ENCODE peak calls at places on chromosome X, in four cellular contexts. Y is IMR-90, P is GM12878, O is K562. D is an unnamed sample.

GRCh38 chrX:153816821-153817220 is 13.5 kb downstream of the PDZD4 start:
- DNase-seq in Y (no peak), P (no peak), O (peak; percentile 47), D (no peak)

GRCh38 chrX:150680974-150681373 is 12.2 kb upstream of the MTMR1 start:
- DNase-seq in Y (peak; percentile 34), P (no peak), O (no peak), D (peak; percentile 28)

GRCh38 chrX:18674417-18674787 is 2.5 kb upstream of the RS1 start:
- DNase-seq in Y (no peak), P (no peak), O (peak; percentile 15), D (peak; percentile 4)

GRCh38 chrX:39650883-39651282 is 446.9 kb downstream of the BCOR start:
- DNase-seq in Y (no peak), P (no peak), O (no peak), D (no peak)

GRCh38 chrX:41258281-41258680 is 75.7 kb upstream of the DDX3X start:
- DNase-seq in Y (no peak), P (no peak), O (no peak), D (no peak)

GRCh38 chrX:18360867-18361266 is 6.4 kb upstream of the SCML2 start:
- DNase-seq in Y (peak; percentile 12), P (no peak), O (no peak), D (no peak)

GRCh38 chrX:8689473-8689872 is 42.5 kb downstream of the ANOS1 start:
- DNase-seq in Y (no peak), P (no peak), O (no peak), D (no peak)

GRCh38 chrX:68440940-68441339 is 7.6 kb upstream of the OPHN1 start:
- DNase-seq in Y (peak; percentile 68), P (no peak), O (no peak), D (peak; percentile 85)

GRCh38 chrX:148380614-148381561 is 119.5 kb upstream of the AFF2 start:
- DNase-seq in Y (no peak), P (peak; percentile 55), O (no peak), D (no peak)

DNA sequence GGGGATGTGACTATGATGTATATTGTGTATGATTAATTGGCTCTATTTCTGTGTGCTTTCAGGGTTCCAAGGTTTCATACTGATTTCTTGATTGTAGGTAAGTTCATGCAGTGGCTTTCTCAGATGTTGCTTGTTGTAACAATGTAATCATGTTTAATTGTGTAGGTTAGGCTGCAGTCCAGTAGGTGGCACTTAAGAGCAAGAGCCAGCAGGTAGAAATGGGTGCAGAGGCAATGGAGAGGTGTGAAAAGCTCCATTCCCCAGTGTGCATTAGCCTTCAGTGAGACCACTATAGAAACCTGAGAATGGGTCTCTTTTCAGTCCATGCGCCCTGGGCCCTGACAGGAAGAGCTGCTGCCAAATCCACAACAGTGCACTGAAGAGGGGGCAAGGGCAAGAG is 28.2 kb downstream of the DCAF12L2 start:
- DNase-seq in Y (no peak), P (no peak), O (no peak), D (no peak)
- TF ChIP-seq CTCF in Y (no peak), P (peak; percentile 50), O (peak; percentile 6), D (no peak)

GRCh38 chrX:111372065-111372464 is 39.9 kb downstream of the DCX start:
- DNase-seq in Y (no peak), P (no peak), O (no peak), D (no peak)

GRCh38 chrX:111376486-111376885 is 35.5 kb downstream of the DCX start:
- DNase-seq in Y (no peak), P (no peak), O (no peak), D (no peak)

GRCh38 chrX:111376897-111377601 is 34.9 kb downstream of the DCX start:
- DNase-seq in Y (no peak), P (no peak), O (no peak), D (no peak)

GRCh38 chrX:111375747-111376146 is 36.2 kb downstream of the DCX start:
- DNase-seq in Y (no peak), P (no peak), O (no peak), D (no peak)
- TF ChIP-seq FOS in Y (no peak), P (no peak), O (no peak), D (no peak)

GRCh38 chrX:19842542-19842941 is 44.9 kb downstream of the SH3KBP1 start:
- DNase-seq in Y (no peak), P (no peak), O (no peak), D (no peak)

GRCh38 chrX:19836337-19836736 is 51.1 kb downstream of the SH3KBP1 start:
- DNase-seq in Y (no peak), P (no peak), O (no peak), D (no peak)

GRCh38 chrX:19839770-19840254 is 47.6 kb downstream of the SH3KBP1 start:
- DNase-seq in Y (no peak), P (peak; percentile 64), O (no peak), D (no peak)

GRCh38 chrX:19840899-19841648 is 46.3 kb downstream of the SH3KBP1 start:
- DNase-seq in Y (no peak), P (peak; percentile 64), O (peak; percentile 7), D (no peak)
- TF ChIP-seq POLR2A in Y (no peak), P (peak; percentile 66), O (no peak), D (no peak)

GRCh38 chrX:139429913-139430312 is 100.6 kb upstream of the F9 start:
- DNase-seq in Y (no peak), P (no peak), O (no peak), D (no peak)
- TF ChIP-seq CTCF in Y (no peak), P (no peak), O (peak; percentile 29), D (no peak)

GRCh38 chrX:9957743-9958142 is 9.4 kb upstream of the CLDN34 start:
- DNase-seq in Y (no peak), P (no peak), O (no peak), D (no peak)
- TF ChIP-seq FOS in Y (no peak), P (no peak), O (no peak), D (no peak)

GRCh38 chrX:110863883-110864282 is 68.3 kb upstream of the CHRDL1 start:
- DNase-seq in Y (no peak), P (no peak), O (no peak), D (no peak)
- TF ChIP-seq POLR2A in Y (no peak), P (no peak), O (no peak), D (no peak)

GRCh38 chrX:99271641-99272040 is 1138.4 kb downstream of the PCDH19 start:
- DNase-seq in Y (no peak), P (no peak), O (no peak), D (no peak)

GRCh38 chrX:99266255-99266654 is 1143.8 kb downstream of the PCDH19 start:
- DNase-seq in Y (no peak), P (no peak), O (no peak), D (no peak)
- TF ChIP-seq CTCF in Y (no peak), P (no peak), O (no peak), D (no peak)

GRCh38 chrX:120768681-120769080 is 107.0 kb downstream of the CT47B1 start:
- DNase-seq in Y (peak; percentile 35), P (no peak), O (no peak), D (peak; percentile 77)
- TF ChIP-seq FOS in Y (no peak), P (no peak), O (no peak), D (peak; percentile 63)